ENCODE peak calls at places on chromosomes 4 and X, in four cellular contexts. O is HepG2, M is WTC11, H is K562. B is an unnamed sample.

GRCh38 chr4:8188743-8189550 is 10.1 kb upstream of the SH3TC1 start:
- DNase-seq in O (no peak), M (no peak), H (no peak), B (no peak)

GRCh38 chr4:121126449-121127006 is 37.6 kb downstream of the TNIP3 start:
- DNase-seq in O (no peak), M (no peak), H (no peak), B (no peak)

GRCh38 chr4:3386486-3386885 is 55.3 kb upstream of the HGFAC start:
- DNase-seq in O (no peak), M (no peak), H (no peak), B (no peak)

GRCh38 chrX:47168495-47169073 is 23.6 kb downstream of the RBM10 start:
- DNase-seq in O (no peak), M (no peak), H (no peak), B (no peak)

GRCh38 chr4:13522282-13523104 is 21.8 kb downstream of the NKX3-2 start:
- DNase-seq in O (no peak), M (peak), H (no peak), B (no peak)

GRCh38 chr4:23945521-23946017 is 55.7 kb upstream of the PPARGC1A start:
- DNase-seq in O (peak), M (no peak), H (no peak), B (no peak)

GRCh38 chrX:24487576-24487975 is 22.5 kb downstream of the PDK3 start:
- DNase-seq in O (no peak), M (no peak), H (no peak), B (no peak)

GRCh38 chr4:185343726-185344581 is 51.8 kb downstream of the LRP2BP start:
- DNase-seq in O (no peak), M (no peak), H (no peak), B (no peak)

GRCh38 chr4:174274436-174274835 is 9.0 kb downstream of the FBXO8 start:
- DNase-seq in O (no peak), M (no peak), H (no peak), B (no peak)

DNA sequence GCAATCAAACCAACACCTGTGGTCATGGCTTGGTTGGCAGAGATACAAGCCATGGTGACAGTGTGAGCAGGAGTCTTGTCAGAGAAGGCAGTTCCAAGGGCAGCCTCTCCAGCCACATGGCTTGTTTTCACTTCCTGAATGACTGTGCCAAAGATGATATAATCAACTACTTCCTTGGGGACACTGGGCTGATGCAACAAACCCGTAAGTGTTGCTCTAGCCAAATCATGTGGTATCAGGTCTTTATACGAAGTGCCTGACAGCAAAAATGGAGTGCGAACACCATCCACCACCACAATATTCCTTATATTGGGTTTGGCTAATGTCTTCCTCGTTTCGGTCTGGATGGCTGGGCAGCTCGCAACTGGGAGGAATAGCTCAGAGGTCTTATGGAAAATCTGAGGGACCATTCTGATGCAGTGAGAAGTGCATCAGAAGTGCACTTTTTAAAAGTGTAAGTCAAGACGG is 922.0 kb downstream of the NLGN4X start:
- DNase-seq in O (no peak), M (no peak), H (no peak), B (no peak)
- TF ChIP-seq HMGXB4 in O (no peak), M (no peak), H (no peak), B (no peak)

GRCh38 chr4:126850286-126850685 is 782.5 kb upstream of the INTU start:
- DNase-seq in O (no peak), M (no peak), H (peak), B (peak)
- TF ChIP-seq HMGXB4 in O (no peak), M (no peak), H (no peak), B (no peak)

DNA sequence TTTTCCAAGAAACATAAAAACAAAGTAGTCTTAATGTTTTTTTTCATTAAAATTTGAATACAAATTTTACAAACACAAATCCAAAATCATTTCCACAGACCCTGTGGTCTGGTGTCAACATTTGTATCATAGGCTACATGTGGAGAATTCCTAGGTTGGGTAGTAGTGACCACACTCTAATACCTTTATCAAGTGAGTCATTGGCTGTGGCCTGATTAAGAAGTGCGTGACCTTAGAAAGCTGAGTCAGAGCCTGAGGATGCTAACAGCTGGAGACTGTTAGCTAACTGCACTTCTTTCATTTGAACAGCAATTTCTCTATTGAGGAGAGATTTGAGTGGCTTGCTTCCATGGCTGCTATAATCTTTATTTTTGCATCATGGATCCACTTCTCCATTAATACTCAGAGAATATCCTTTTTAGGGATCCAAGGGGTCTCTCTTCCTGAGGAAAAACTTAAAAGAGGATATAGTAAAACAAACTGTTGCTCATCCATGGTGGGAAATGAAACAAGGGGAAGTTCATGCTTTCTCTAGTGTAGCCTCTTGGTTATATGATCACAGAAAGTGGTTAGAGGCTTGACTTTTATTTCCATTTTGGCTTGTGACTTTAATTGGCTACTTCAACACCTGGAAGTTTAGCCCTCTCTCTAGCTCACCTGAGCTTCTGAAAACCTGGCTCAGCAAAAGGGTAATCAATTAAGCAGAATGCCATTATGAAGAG is 335.8 kb downstream of the PABPC4L start:
- DNase-seq in O (peak), M (no peak), H (no peak), B (peak)
- TF ChIP-seq HMGXB4 in O (no peak), M (no peak), H (no peak), B (no peak)

GRCh38 chr4:126958482-126958881 is 674.3 kb upstream of the INTU start:
- DNase-seq in O (no peak), M (no peak), H (no peak), B (no peak)

GRCh38 chr4:126960760-126961159 is 672.0 kb upstream of the INTU start:
- DNase-seq in O (no peak), M (no peak), H (no peak), B (no peak)

GRCh38 chr4:126957555-126958440 is 675.0 kb upstream of the INTU start:
- DNase-seq in O (no peak), M (no peak), H (no peak), B (no peak)

GRCh38 chr4:126965876-126966275 is 666.9 kb upstream of the INTU start:
- DNase-seq in O (no peak), M (no peak), H (no peak), B (no peak)

DNA sequence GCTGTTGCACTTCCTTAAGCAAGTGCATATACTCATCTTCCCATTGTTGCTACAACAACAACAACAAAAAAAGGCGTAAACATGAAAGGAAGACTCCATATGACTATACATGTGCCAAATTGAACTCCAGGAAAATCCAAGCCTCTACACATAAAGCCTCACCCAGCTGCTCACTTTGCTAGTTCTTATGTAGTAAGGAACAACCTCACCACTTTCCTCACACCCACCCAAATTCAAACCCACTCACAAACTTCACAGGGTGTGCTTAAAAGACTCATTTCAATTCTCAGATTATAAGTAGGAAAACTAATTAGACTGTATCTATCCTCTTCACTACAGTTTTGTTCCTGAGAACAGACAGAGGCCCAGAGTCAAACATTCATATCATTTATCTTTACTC is 671.1 kb upstream of the INTU start:
- DNase-seq in O (no peak), M (no peak), H (no peak), B (no peak)
- TF ChIP-seq HMGXB4 in O (no peak), M (no peak), H (no peak), B (no peak)

GRCh38 chr4:957581-958313 is 15.6 kb downstream of the DGKQ start:
- DNase-seq in O (no peak), M (no peak), H (no peak), B (no peak)
- TF ChIP-seq HMGXB4 in O (no peak), M (no peak), H (no peak), B (no peak)

DNA sequence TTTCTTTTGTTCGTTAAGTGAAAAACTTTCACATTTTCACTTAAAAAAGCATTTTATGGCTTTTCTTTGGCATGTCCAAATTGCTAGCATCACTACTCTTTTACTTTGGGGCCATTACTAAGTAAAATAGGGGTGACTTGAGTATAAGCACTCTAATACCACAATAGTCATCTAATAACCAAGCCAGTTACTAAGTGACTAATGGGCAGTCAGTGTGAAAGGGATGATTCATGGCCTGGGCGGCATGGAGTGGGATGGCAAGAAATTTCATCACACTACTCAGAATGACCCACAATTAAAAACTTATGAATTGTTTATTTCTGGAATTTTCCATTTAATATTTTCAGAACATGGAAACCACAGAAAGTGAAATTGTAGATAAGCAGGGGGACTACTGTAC is 60.9 kb downstream of the BMP15 start:
- DNase-seq in O (no peak), M (no peak), H (no peak), B (no peak)
- TF ChIP-seq HMGXB4 in O (no peak), M (no peak), H (no peak), B (no peak)

GRCh38 chr4:110837896-110838450 is 215.1 kb upstream of the PITX2 start:
- DNase-seq in O (no peak), M (peak), H (no peak), B (no peak)
- TF ChIP-seq HMGXB4 in O (no peak), M (no peak), H (no peak), B (no peak)